ENCODE peak calls at places on chromosome 9, in nine cellular contexts. P is central memory CD4-positive, alpha-beta T cell; N is AG04450; G is progenitor cell of endocrine pancreas; X is T-helper 2 cell; Q is stimulated activated CD8-positive, alpha-beta memory T cell treated with anti-CD3 and anti-CD28 coated beads, Interleukin-7, amount 100 ng/mL, for 24 hours; A is DMS153; O is activated T-cell treated with anti-CD3 and anti-CD28 coated beads for 1 hour; B is breast epithelium. T is an unnamed sample.

GRCh38 chr9:130171226-130172148 is 717 bp upstream of the NCS1 start:
- DNase-seq in P (no peak), N (no peak), G (no peak), X (no peak), Q (no peak), A (no peak), O (no peak), B (no peak), T (no peak)

GRCh38 chr9:78235296-78235770 is 542 bp upstream of the CEP78 start:
- DNase-seq in P (no peak), N (no peak), G (no peak), X (no peak), Q (no peak), A (no peak), O (no peak), B (no peak), T (no peak)

GRCh38 chr9:34611811-34612787 is at the start of gene RPP25L:
- DNase-seq in P (peak; percentile 81), N (peak; percentile 42), G (peak; percentile 75), X (peak; percentile 80), Q (peak; percentile 72), A (peak; percentile 65), O (peak; percentile 86), B (peak; percentile 67), T (peak; percentile 29)

GRCh38 chr9:68560131-68560844 is 19.6 kb upstream of the TMEM252 start:
- DNase-seq in P (peak; percentile 5), N (peak; percentile 39), G (no peak), X (no peak), Q (peak; percentile 9), A (no peak), O (peak; percentile 13), B (no peak), T (no peak)

GRCh38 chr9:89592963-89593775 is 11.6 kb upstream of the GADD45G start:
- DNase-seq in P (no peak), N (no peak), G (no peak), X (no peak), Q (no peak), A (no peak), O (no peak), B (no peak), T (no peak)

GRCh38 chr9:21580636-21581353 is 98.7 kb upstream of the IFNE start:
- DNase-seq in P (no peak), N (no peak), G (no peak), X (no peak), Q (no peak), A (no peak), O (no peak), B (no peak), T (no peak)

GRCh38 chr9:751137-752051 is 90.1 kb upstream of the DMRT1 start:
- DNase-seq in P (no peak), N (no peak), G (no peak), X (no peak), Q (no peak), A (no peak), O (no peak), B (no peak), T (no peak)

GRCh38 chr9:21096901-21097255 is 19.1 kb upstream of the IFNB1 start:
- DNase-seq in P (no peak), N (no peak), G (no peak), X (no peak), Q (no peak), A (no peak), O (no peak), B (no peak), T (no peak)

GRCh38 chr9:10130061-10130675 is 482.6 kb downstream of the PTPRD start:
- DNase-seq in P (no peak), N (peak; percentile 26), G (no peak), X (no peak), Q (no peak), A (no peak), O (no peak), B (no peak), T (no peak)

GRCh38 chr9:98391884-98392283 is 136.4 kb upstream of the TBC1D2 start:
- DNase-seq in P (no peak), N (no peak), G (no peak), X (no peak), Q (no peak), A (no peak), O (no peak), B (no peak), T (no peak)

GRCh38 chr9:86985132-86985531 is 37.8 kb upstream of the GAS1 start:
- DNase-seq in P (no peak), N (no peak), G (no peak), X (no peak), Q (no peak), A (no peak), O (no peak), B (no peak), T (no peak)

GRCh38 chr9:121538221-121538620 is 38.6 kb upstream of the GGTA1 start:
- DNase-seq in P (no peak), N (no peak), G (no peak), X (no peak), Q (no peak), A (no peak), O (no peak), B (no peak), T (no peak)

GRCh38 chr9:9847750-9848149 is 765.1 kb downstream of the PTPRD start:
- DNase-seq in P (no peak), N (no peak), G (no peak), X (no peak), Q (no peak), A (no peak), O (no peak), B (no peak), T (no peak)

T was measured in AG09309.